ENCODE peak calls at places on chromosomes 12 and 14, in eight cellular contexts. C, E, J, P, S, H, Q and O are unnamed samples.

GRCh38 chr12:115932073-115932472 is 345.4 kb downstream of the MED13L start:
- DNase-seq in C (no peak), E (no peak), J (no peak), P (no peak), S (no peak), H (no peak), Q (no peak), O (no peak)

GRCh38 chr14:101689039-101689501 is 72.4 kb upstream of the PPP2R5C start:
- DNase-seq in C (no peak), E (no peak), J (no peak), P (no peak), S (no peak), H (no peak), Q (no peak), O (no peak)

GRCh38 chr12:46549527-46550265 is 177.1 kb upstream of the SLC38A2 start:
- DNase-seq in C (no peak), E (peak), J (peak), P (peak), S (no peak), H (peak), Q (no peak), O (peak)

GRCh38 chr12:26434299-26434915 is 239.0 kb downstream of the SSPN start:
- DNase-seq in C (no peak), E (peak), J (peak), P (peak), S (peak), H (peak), Q (no peak), O (peak)

GRCh38 chr12:25819713-25820112 is 138.8 kb upstream of the RASSF8 start:
- DNase-seq in C (no peak), E (no peak), J (no peak), P (no peak), S (no peak), H (no peak), Q (no peak), O (no peak)

GRCh38 chr12:1793426-1794210 is 26.7 kb upstream of the LRTM2 start:
- DNase-seq in C (no peak), E (no peak), J (no peak), P (no peak), S (no peak), H (no peak), Q (peak), O (no peak)

GRCh38 chr12:18492372-18493025 is 231.2 kb downstream of the PIK3C2G start:
- DNase-seq in C (no peak), E (peak), J (peak), P (peak), S (no peak), H (peak), Q (no peak), O (peak)

GRCh38 chr12:32897276-32897615 is 669 bp upstream of the PKP2 start:
- DNase-seq in C (no peak), E (no peak), J (no peak), P (no peak), S (no peak), H (no peak), Q (no peak), O (no peak)

GRCh38 chr14:103198429-103199140 is 75.3 kb downstream of the TNFAIP2 start:
- DNase-seq in C (no peak), E (peak), J (peak), P (peak), S (no peak), H (peak), Q (no peak), O (peak)

GRCh38 chr14:52834440-52834842 is 43.0 kb upstream of the GNPNAT1 start:
- DNase-seq in C (no peak), E (peak), J (peak), P (peak), S (no peak), H (peak), Q (no peak), O (peak)

GRCh38 chr12:52168019-52168717 is 23.6 kb downstream of the KRT80 start:
- DNase-seq in C (no peak), E (no peak), J (peak), P (peak), S (no peak), H (peak), Q (no peak), O (peak)

GRCh38 chr14:64114166-64114565 is 180.0 kb downstream of the ESR2 start:
- DNase-seq in C (no peak), E (no peak), J (no peak), P (peak), S (peak), H (no peak), Q (no peak), O (peak)

GRCh38 chr14:89304972-89305703 is 111.9 kb downstream of the FOXN3 start:
- DNase-seq in C (no peak), E (peak), J (no peak), P (peak), S (no peak), H (peak), Q (no peak), O (peak)

GRCh38 chr14:80269338-80269935 is 58.1 kb upstream of the DIO2 start:
- DNase-seq in C (no peak), E (peak), J (peak), P (peak), S (no peak), H (peak), Q (no peak), O (peak)

GRCh38 chr14:93184391-93185332 is at the start of the genes LYSET and MOAP1:
- DNase-seq in C (peak), E (peak), J (peak), P (peak), S (peak), H (peak), Q (peak), O (peak)

GRCh38 chr14:36450550-36450949 is 69.5 kb downstream of the NKX2-1 start:
- DNase-seq in C (no peak), E (no peak), J (no peak), P (no peak), S (no peak), H (peak), Q (no peak), O (no peak)

GRCh38 chr14:68685419-68686211 is 107.3 kb downstream of the ZFP36L1 start:
- DNase-seq in C (peak), E (no peak), J (peak), P (peak), S (no peak), H (peak), Q (no peak), O (peak)

GRCh38 chr12:93540506-93540905 is 32.0 kb upstream of the SOCS2 start:
- DNase-seq in C (no peak), E (no peak), J (no peak), P (no peak), S (no peak), H (peak), Q (no peak), O (no peak)

GRCh38 chr12:6771091-6771495 is 1.2 kb upstream of the LAG3 start:
- DNase-seq in C (no peak), E (no peak), J (no peak), P (no peak), S (no peak), H (peak), Q (no peak), O (no peak)

GRCh38 chr14:21081521-21082184 is 11.5 kb downstream of the ARHGEF40 start:
- DNase-seq in C (no peak), E (no peak), J (no peak), P (no peak), S (no peak), H (no peak), Q (no peak), O (no peak)

GRCh38 chr12:78672033-78672432 is 192.5 kb upstream of the SYT1 start:
- DNase-seq in C (no peak), E (no peak), J (no peak), P (no peak), S (no peak), H (no peak), Q (no peak), O (no peak)

GRCh38 chr14:92902726-92903125 is 20.2 kb upstream of the CHGA start:
- DNase-seq in C (no peak), E (no peak), J (no peak), P (no peak), S (no peak), H (no peak), Q (no peak), O (no peak)

GRCh38 chr14:76584271-76584702 is 177.0 kb upstream of the VASH1 start:
- DNase-seq in C (no peak), E (no peak), J (no peak), P (no peak), S (no peak), H (no peak), Q (no peak), O (no peak)

GRCh38 chr12:114812858-114813761 is 129.1 kb upstream of the TBX3 start:
- DNase-seq in C (no peak), E (peak), J (no peak), P (no peak), S (no peak), H (no peak), Q (no peak), O (no peak)

GRCh38 chr14:89973234-89973823 is 17.6 kb downstream of the TDP1 start:
- DNase-seq in C (peak), E (peak), J (peak), P (peak), S (peak), H (peak), Q (peak), O (peak)

DNA sequence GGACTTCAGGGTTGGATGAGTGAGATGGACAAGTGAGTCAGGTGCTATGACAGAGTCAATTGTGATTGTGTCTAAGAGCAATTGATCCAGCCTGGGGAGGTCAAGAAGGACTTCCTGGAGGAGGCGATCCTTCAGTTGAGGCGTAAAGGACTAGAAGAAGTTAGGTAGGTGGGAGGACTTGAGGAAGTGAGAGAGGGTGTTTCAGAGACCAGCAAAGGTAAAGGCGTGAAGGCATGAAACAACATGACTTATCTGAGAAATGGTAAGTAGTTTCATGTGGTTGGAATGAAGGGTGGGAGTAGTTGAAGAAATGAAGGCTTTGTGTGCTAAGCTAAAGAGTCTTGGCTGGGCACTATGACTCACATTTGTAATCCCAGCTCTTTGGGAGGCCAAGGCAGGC is 48.9 kb upstream of the PPP1CC start:
- DNase-seq in C (no peak), E (no peak), J (peak), P (peak), S (no peak), H (peak), Q (no peak), O (peak)
- TF ChIP-seq CTCF in C (no peak), E (no peak), J (no peak), P (no peak), S (no peak), H (no peak), Q (no peak), O (no peak)

GRCh38 chr14:96038558-96038919 is 623 bp upstream of the C14orf132 start:
- DNase-seq in C (no peak), E (no peak), J (peak), P (peak), S (no peak), H (peak), Q (no peak), O (no peak)

GRCh38 chr14:96039633-96040311 is 610 bp downstream of the C14orf132 start:
- DNase-seq in C (peak), E (no peak), J (no peak), P (no peak), S (peak), H (peak), Q (peak), O (no peak)

GRCh38 chr14:96038920-96039632 is at the start of gene C14orf132:
- DNase-seq in C (peak), E (no peak), J (peak), P (peak), S (peak), H (peak), Q (peak), O (peak)

GRCh38 chr14:96042218-96042930 is 3.2 kb downstream of the C14orf132 start:
- DNase-seq in C (no peak), E (peak), J (no peak), P (no peak), S (no peak), H (peak), Q (no peak), O (no peak)

DNA sequence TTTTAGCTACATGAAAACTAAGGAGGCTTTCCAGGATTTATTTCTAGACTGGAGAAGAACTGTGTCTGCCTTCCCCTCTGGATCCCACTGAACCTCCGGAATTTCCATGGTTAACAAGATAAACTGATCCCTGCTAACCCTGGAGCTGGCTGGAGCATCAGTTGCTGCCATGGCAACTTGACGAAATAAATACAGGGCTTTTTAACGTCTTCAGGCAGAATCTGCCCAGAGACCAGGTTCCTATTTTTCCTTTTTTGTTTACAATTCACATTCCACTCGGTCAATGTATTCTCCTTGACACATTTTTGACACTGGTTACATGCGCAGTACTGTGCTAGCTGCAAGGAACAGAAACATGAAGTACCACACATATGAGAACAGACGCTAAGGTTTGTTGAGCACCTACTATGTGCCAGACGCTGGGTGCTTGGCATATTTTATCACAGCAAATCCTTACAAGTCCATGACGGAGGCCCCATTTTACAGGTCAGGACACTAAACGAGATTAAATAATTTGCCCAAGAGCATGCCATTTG is 1.7 kb downstream of the C14orf132 start:
- DNase-seq in C (no peak), E (no peak), J (no peak), P (no peak), S (no peak), H (no peak), Q (no peak), O (no peak)
- H3K4me3 ChIP-seq in C (no peak), E (peak), J (no peak), P (no peak), S (no peak), H (no peak), Q (peak), O (no peak)

GRCh38 chr12:132524405-132524804 is 34.5 kb downstream of the FBRSL1 start:
- DNase-seq in C (no peak), E (no peak), J (peak), P (peak), S (no peak), H (peak), Q (no peak), O (peak)
- TF ChIP-seq CTCF in C (no peak), E (no peak), J (no peak), P (no peak), S (no peak), H (no peak), Q (no peak), O (no peak)

GRCh38 chr12:121391619-121392324 is 8.1 kb upstream of the RNF34 start:
- DNase-seq in C (no peak), E (peak), J (peak), P (no peak), S (no peak), H (peak), Q (no peak), O (no peak)
- H3K4me3 ChIP-seq in C (no peak), E (peak), J (no peak), P (no peak), S (no peak), H (no peak), Q (no peak), O (no peak)